ENCODE peak calls at places on chromosomes 4 and X, in six cellular contexts. H, Z, F, J, C and D are unnamed samples.
A peak's percentile ranks its signal among the peaks of the same experiment; 100 is the strongest.

GRCh38 chrX:17632942-17633341 is 104.4 kb upstream of the SCML1 start:
- DNase-seq in H (no peak), Z (no peak), F (no peak), J (no peak), C (no peak), D (no peak)

GRCh38 chrX:16920116-16920515 is 26.3 kb upstream of the REPS2 start:
- DNase-seq in H (no peak), Z (no peak), F (no peak), J (no peak), C (no peak), D (no peak)

GRCh38 chrX:140091276-140091886 is 126.1 kb upstream of the CXorf66 start:
- DNase-seq in H (no peak), Z (peak; percentile 60), F (no peak), J (no peak), C (peak; percentile 8), D (no peak)

GRCh38 chr4:16646459-16646858 is 252.0 kb downstream of the LDB2 start:
- DNase-seq in H (no peak), Z (no peak), F (no peak), J (no peak), C (no peak), D (no peak)

GRCh38 chr4:122450847-122451246 is 5.7 kb downstream of the IL2 start:
- DNase-seq in H (no peak), Z (no peak), F (no peak), J (no peak), C (no peak), D (no peak)

GRCh38 chr4:40405194-40405593 is 70.1 kb downstream of the CHRNA9 start:
- DNase-seq in H (no peak), Z (no peak), F (no peak), J (no peak), C (no peak), D (no peak)

GRCh38 chr4:110830461-110830860 is 207.6 kb upstream of the PITX2 start:
- DNase-seq in H (no peak), Z (no peak), F (no peak), J (no peak), C (no peak), D (no peak)

GRCh38 chrX:51837926-51838325 is 55.5 kb upstream of the MAGED1 start:
- DNase-seq in H (peak; percentile 52), Z (peak; percentile 70), F (peak; percentile 77), J (no peak), C (peak; percentile 60), D (peak; percentile 87)

GRCh38 chr4:55027596-55027995 is 97.8 kb downstream of the KDR start:
- DNase-seq in H (no peak), Z (no peak), F (no peak), J (no peak), C (no peak), D (no peak)

GRCh38 chrX:99271641-99272040 is 1138.4 kb downstream of the PCDH19 start:
- DNase-seq in H (no peak), Z (no peak), F (no peak), J (no peak), C (no peak), D (no peak)

GRCh38 chrX:68398286-68398685 is 35.0 kb downstream of the OPHN1 start:
- DNase-seq in H (no peak), Z (no peak), F (no peak), J (no peak), C (no peak), D (no peak)

GRCh38 chr4:139740121-139740520 is 74.5 kb downstream of the MGST2 start:
- DNase-seq in H (no peak), Z (peak; percentile 77), F (no peak), J (no peak), C (no peak), D (no peak)

GRCh38 chr4:176443646-176444409 is 124.1 kb downstream of the SPCS3 start:
- DNase-seq in H (no peak), Z (no peak), F (no peak), J (no peak), C (no peak), D (no peak)

GRCh38 chrX:101287402-101287801 is 3.7 kb downstream of the TAF7L start:
- DNase-seq in H (no peak), Z (no peak), F (no peak), J (peak; percentile 3), C (no peak), D (no peak)

GRCh38 chr4:25813705-25814104 is 49.1 kb downstream of the SEL1L3 start:
- DNase-seq in H (no peak), Z (no peak), F (no peak), J (no peak), C (no peak), D (no peak)

GRCh38 chrX:8939344-8939743 is 94.6 kb downstream of the FAM9B start:
- DNase-seq in H (no peak), Z (no peak), F (no peak), J (no peak), C (no peak), D (no peak)

GRCh38 chr4:165367040-165367439 is 11.8 kb upstream of the CPE start:
- DNase-seq in H (no peak), Z (no peak), F (no peak), J (no peak), C (no peak), D (no peak)

GRCh38 chr4:48047421-48047844 is 30.9 kb downstream of the NIPAL1 start:
- DNase-seq in H (no peak), Z (no peak), F (no peak), J (peak; percentile 84), C (peak; percentile 39), D (no peak)

GRCh38 chr4:8728536-8729407 is 136.2 kb downstream of the CPZ start:
- DNase-seq in H (no peak), Z (peak; percentile 56), F (peak; percentile 77), J (no peak), C (peak; percentile 3), D (peak; percentile 87)

GRCh38 chrX:43283187-43283586 is 372.9 kb upstream of the MAOA start:
- DNase-seq in H (no peak), Z (no peak), F (no peak), J (no peak), C (no peak), D (no peak)

GRCh38 chrX:150869450-150869849 is 29.0 kb downstream of the CD99L2 start:
- DNase-seq in H (no peak), Z (no peak), F (no peak), J (no peak), C (peak; percentile 34), D (no peak)

GRCh38 chr4:15427126-15427525 is 707 bp upstream of the C1QTNF7 start:
- DNase-seq in H (no peak), Z (no peak), F (no peak), J (no peak), C (no peak), D (no peak)

GRCh38 chr4:15423285-15423711 is 4.5 kb upstream of the C1QTNF7 start:
- DNase-seq in H (no peak), Z (no peak), F (no peak), J (no peak), C (no peak), D (peak; percentile 85)

GRCh38 chr4:15428611-15429010 is 778 bp downstream of the C1QTNF7 start:
- DNase-seq in H (no peak), Z (peak; percentile 85), F (no peak), J (no peak), C (peak; percentile 10), D (peak; percentile 85)

GRCh38 chr4:15427715-15428114 is at the start of gene C1QTNF7:
- DNase-seq in H (no peak), Z (no peak), F (no peak), J (no peak), C (no peak), D (peak; percentile 39)

DNA sequence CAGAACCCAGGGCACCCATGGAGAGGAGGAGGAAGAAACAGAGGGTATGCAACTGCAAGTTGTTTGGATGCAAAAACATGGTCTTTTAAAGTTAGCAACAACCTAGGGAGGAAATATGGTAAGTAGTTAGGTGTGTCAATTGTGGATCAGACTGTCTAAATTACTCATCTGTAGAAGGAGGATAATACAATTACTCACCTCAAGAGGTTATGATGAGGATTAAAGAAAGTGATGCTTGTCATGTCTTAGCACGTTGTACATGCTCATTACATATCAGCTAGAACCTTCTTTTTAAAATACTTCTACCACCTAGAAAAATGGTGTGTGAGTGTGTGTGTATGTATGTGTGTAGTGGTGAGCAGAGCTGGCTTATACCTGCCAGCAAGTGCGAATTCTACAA is 2.3 kb upstream of the C1QTNF7 start:
- DNase-seq in H (no peak), Z (no peak), F (no peak), J (no peak), C (no peak), D (no peak)
- TF ChIP-seq EP300 in H (no peak), Z (no peak), F (no peak), J (no peak), C (no peak), D (no peak)

DNA sequence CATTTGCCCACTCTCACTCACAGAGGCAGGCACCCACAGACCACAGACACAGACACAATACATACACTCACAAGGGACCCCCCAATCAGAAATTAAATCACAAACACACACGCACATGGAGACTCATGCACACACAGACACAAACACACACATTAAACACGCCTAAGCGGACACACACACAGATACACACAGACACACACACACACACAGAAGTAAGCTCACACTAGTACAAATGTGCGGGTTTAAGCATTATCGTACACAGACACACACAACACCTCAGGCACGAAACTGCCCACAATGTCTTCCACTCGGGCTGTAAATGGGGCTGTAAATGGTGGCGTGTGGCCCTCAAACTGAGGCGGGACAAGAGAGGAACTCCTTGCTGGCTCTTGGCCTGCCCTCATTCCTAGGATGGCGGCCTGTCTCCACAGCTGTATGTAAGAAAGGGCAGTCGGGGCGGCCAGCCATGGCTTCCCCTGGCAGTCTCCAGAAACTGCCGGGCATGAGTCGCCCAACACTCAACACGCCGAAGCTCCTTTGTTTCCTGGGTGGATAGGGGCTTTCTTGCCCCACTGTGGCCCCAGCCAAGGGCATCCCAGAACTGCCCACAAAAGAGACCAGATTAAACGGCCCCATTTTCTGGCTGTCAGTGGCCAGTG is 53.9 kb downstream of the NBDY start:
- DNase-seq in H (no peak), Z (peak; percentile 73), F (no peak), J (no peak), C (no peak), D (no peak)
- H3K4me3 ChIP-seq in H (peak overlapping the region; percentile 27), Z (peak overlapping the region; percentile 43), F (no peak overlapping the region), J (peak overlapping the region; percentile 29), C (peak overlapping the region; percentile 28), D (no peak overlapping the region)

DNA sequence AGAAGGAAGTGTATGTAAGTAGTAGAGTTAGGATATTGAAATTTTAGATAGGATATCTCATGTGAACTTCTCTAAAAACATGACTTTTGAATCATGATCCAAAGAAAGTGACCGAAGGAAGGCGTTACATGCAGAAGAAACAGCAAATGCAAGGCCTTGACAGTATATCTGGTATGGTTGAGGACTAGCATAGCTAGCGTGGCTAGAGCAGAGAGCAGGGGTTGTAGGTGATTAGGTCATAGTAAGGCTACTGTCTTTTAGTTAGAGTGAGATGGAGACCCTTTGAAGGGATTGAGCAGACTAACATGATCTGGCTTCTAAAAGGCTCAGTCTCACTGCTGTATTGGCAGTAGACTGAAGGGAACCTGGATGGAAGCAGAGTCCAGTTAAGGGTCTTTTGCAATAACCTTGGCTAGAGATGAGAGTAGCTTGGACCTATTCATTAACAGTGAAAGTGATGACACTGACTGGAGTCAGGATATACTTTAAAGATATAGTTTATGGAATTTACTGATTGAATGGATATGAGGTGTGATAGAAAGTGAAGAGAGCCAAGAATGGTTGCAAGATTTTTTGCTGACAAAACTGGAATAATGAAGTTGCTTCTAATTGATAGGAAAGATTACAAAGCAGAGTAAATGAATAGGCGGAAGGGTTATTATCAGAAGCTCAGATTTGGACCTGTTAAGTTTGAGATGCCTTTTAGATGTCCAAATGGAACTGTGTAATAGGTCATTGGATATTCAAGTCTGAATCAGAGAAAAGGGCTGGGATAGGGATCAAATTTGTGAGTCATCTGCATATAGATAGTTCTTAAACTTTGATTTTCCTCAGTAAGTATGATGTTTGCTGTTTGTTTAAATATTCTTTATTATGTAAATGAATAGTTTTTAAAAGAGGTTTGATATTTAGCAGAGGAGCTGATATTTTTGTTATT is 59.8 kb downstream of the MRPL1 start:
- DNase-seq in H (no peak), Z (no peak), F (no peak), J (no peak), C (no peak), D (no peak)
- TF ChIP-seq CTCF in H (no peak), Z (no peak), F (no peak), J (no peak), C (no peak), D (no peak)

GRCh38 chr4:84877051-84877833 is 89.2 kb downstream of the WDFY3 start:
- DNase-seq in H (no peak), Z (no peak), F (no peak), J (no peak), C (no peak), D (no peak)
- TF ChIP-seq EP300 in H (no peak), Z (no peak), F (no peak), J (no peak), C (no peak), D (no peak)